ENCODE peak calls at places on chromosomes 4 and X, in five cellular contexts. W, M, N, C and E are unnamed samples.

GRCh38 chrX:23890933-23891332 is 16.8 kb downstream of the APOO start:
- DNase-seq in W (no peak), C (peak; percentile 24), N (no peak), M (no peak), E (no peak)

GRCh38 chr4:158710814-158711213 is 12.4 kb downstream of the PPID start:
- DNase-seq in M (no peak), C (no peak), W (no peak), N (no peak), E (no peak)

GRCh38 chrX:139890991-139891700 is 41.7 kb downstream of the ATP11C start:
- DNase-seq in M (no peak), N (no peak), C (peak; percentile 62), W (no peak), E (no peak)

GRCh38 chr4:26150948-26151347 is 169.9 kb upstream of the RBPJ start:
- DNase-seq in C (peak; percentile 30), M (no peak), N (no peak), W (no peak), E (no peak)

GRCh38 chr4:166222271-166222670 is 349.2 kb downstream of the TLL1 start:
- DNase-seq in N (no peak), C (no peak), W (no peak), M (no peak), E (no peak)

GRCh38 chr4:119030536-119030890 is 105.1 kb upstream of the MYOZ2 start:
- DNase-seq in N (peak; percentile 70), W (no peak), M (no peak), C (no peak), E (no peak)

GRCh38 chr4:137640838-137641158 is 108.5 kb upstream of the PCDH18 start:
- DNase-seq in C (no peak), W (no peak), N (no peak), M (no peak), E (no peak)

GRCh38 chr4:31040106-31040505 is 319.9 kb downstream of the PCDH7 start:
- DNase-seq in W (no peak), M (no peak), C (no peak), N (no peak), E (no peak)

GRCh38 chrX:154000051-154000450 is 19.7 kb downstream of the IRAK1 start:
- DNase-seq in M (no peak), N (peak; percentile 28), C (no peak), W (no peak), E (no peak)

GRCh38 chr4:119268466-119268865 is 53.5 kb downstream of the FABP2 start:
- DNase-seq in C (peak; percentile 31), M (no peak), N (no peak), W (no peak), E (no peak)

GRCh38 chrX:3286196-3286920 is 60.1 kb downstream of the MXRA5 start:
- DNase-seq in W (no peak), C (peak; percentile 85), N (no peak), M (no peak), E (no peak)

GRCh38 chrX:48695925-48696300 is 621 bp upstream of the SUV39H1 start:
- DNase-seq in C (peak; percentile 8), N (no peak), W (no peak), M (no peak), E (peak; percentile 28)

GRCh38 chrX:12138366-12139313 is at the start of gene FRMPD4:
- DNase-seq in W (peak; percentile 16), N (no peak), C (no peak), M (no peak), E (peak; percentile 54)

GRCh38 chr4:16537926-16538325 is 311.7 kb upstream of the TAPT1 start:
- DNase-seq in C (no peak), W (no peak), N (no peak), M (no peak), E (no peak)

GRCh38 chr4:81875962-81876650 is 404.4 kb upstream of the RASGEF1B start:
- DNase-seq in M (no peak), N (no peak), C (no peak), W (no peak), E (no peak)

GRCh38 chr4:51895816-51896408 is 53.0 kb downstream of the DCUN1D4 start:
- DNase-seq in N (peak; percentile 61), C (peak; percentile 68), M (peak; percentile 18), W (no peak), E (peak; percentile 61)

GRCh38 chr4:22473268-22473667 is 42.6 kb downstream of the ADGRA3 start:
- DNase-seq in W (no peak), M (no peak), N (no peak), C (peak; percentile 88), E (no peak)